ENCODE peak calls at places on chromosomes 11 and 22, in seven cellular contexts. Y is neuronal stem cell, R is mammary epithelial cell, L is fibroblast of lung, G is MM.1S, K is mesenchymal stem cell, U is PC-3. A is an unnamed sample.

GRCh38 chr22:25008666-25009065 is 56.1 kb downstream of the KIAA1671 start:
- DNase-seq in Y (no peak), R (peak), L (no peak), G (no peak), K (peak), U (peak), A (no peak)

GRCh38 chr11:6248248-6248647 is 9.4 kb downstream of the CNGA4 start:
- DNase-seq in Y (no peak), R (no peak), L (peak), G (no peak), K (peak), U (no peak), A (peak)

GRCh38 chr11:128840137-128840536 is 27.0 kb downstream of the KCNJ1 start:
- DNase-seq in Y (no peak), R (no peak), L (no peak), G (no peak), K (no peak), U (no peak), A (no peak)

GRCh38 chr11:5460983-5461621 is 12.0 kb downstream of the OR51I2 start:
- DNase-seq in Y (no peak), R (no peak), L (no peak), G (no peak), K (no peak), U (no peak), A (no peak)

GRCh38 chr11:70482529-70482917 is 84.2 kb downstream of the CTTN start:
- DNase-seq in Y (no peak), R (no peak), L (peak), G (no peak), K (no peak), U (no peak), A (no peak)

GRCh38 chr11:70711911-70712185 is 313.5 kb downstream of the CTTN start:
- DNase-seq in Y (no peak), R (no peak), L (no peak), G (no peak), K (no peak), U (no peak), A (no peak)

GRCh38 chr11:75293903-75294302 is 53.3 kb downstream of the TPBGL start:
- DNase-seq in Y (no peak), R (no peak), L (no peak), G (no peak), K (no peak), U (no peak), A (no peak)

GRCh38 chr22:41361716-41362310 is 19.9 kb upstream of the TEF start:
- DNase-seq in Y (no peak), R (peak), L (peak), G (no peak), K (no peak), U (no peak), A (peak)

GRCh38 chr11:104830080-104830479 is 68.2 kb downstream of the CASP12 start:
- DNase-seq in Y (no peak), R (peak), L (peak), G (no peak), K (peak), U (peak), A (peak)

GRCh38 chr11:115903179-115903578 is 399.0 kb upstream of the CADM1 start:
- DNase-seq in Y (no peak), R (no peak), L (peak), G (no peak), K (no peak), U (no peak), A (no peak)

GRCh38 chr22:44881624-44882023 is 128.2 kb downstream of the PHF21B start:
- DNase-seq in Y (no peak), R (no peak), L (no peak), G (no peak), K (no peak), U (peak), A (no peak)

GRCh38 chr11:65492637-65493366 is 6.0 kb upstream of the MALAT1 start:
- DNase-seq in Y (no peak), R (peak), L (peak), G (no peak), K (peak), U (no peak), A (peak)

GRCh38 chr22:41127447-41127846 is 35.1 kb downstream of the EP300 start:
- DNase-seq in Y (no peak), R (no peak), L (no peak), G (no peak), K (no peak), U (no peak), A (no peak)

GRCh38 chr22:39725351-39726035 is 154.9 kb downstream of the CACNA1I start:
- DNase-seq in Y (no peak), R (no peak), L (no peak), G (no peak), K (no peak), U (no peak), A (no peak)

GRCh38 chr11:43123443-43123842 is 188.4 kb upstream of the API5 start:
- DNase-seq in Y (no peak), R (no peak), L (no peak), G (no peak), K (no peak), U (no peak), A (no peak)

GRCh38 chr11:122769126-122769780 is 69.0 kb upstream of the CRTAM start:
- DNase-seq in Y (no peak), R (no peak), L (peak), G (no peak), K (no peak), U (no peak), A (peak)

GRCh38 chr11:128193633-128194032 is 393.7 kb downstream of the ETS1 start:
- DNase-seq in Y (no peak), R (no peak), L (no peak), G (no peak), K (no peak), U (no peak), A (no peak)

GRCh38 chr22:23178512-23179254 is 1.6 kb upstream of the BCR start:
- DNase-seq in Y (no peak), R (peak), L (peak), G (peak), K (peak), U (peak), A (peak)
- H2AFZ ChIP-seq in Y (no peak), R (no peak), L (no peak), G (no peak), K (no peak), U (no peak), A (peak)

GRCh38 chr11:10666556-10666955 is 27.0 kb downstream of the IRAG1 start:
- DNase-seq in Y (no peak), R (peak), L (peak), G (no peak), K (peak), U (peak), A (peak)

GRCh38 chr11:10666976-10667892 is 26.3 kb downstream of the IRAG1 start:
- DNase-seq in Y (no peak), R (no peak), L (peak), G (no peak), K (peak), U (peak), A (peak)

GRCh38 chr11:10669258-10670033 is 24.1 kb downstream of the IRAG1 start:
- DNase-seq in Y (no peak), R (no peak), L (peak), G (peak), K (peak), U (peak), A (peak)

GRCh38 chr11:10673476-10674062 is 20.0 kb downstream of the IRAG1 start:
- DNase-seq in Y (no peak), R (no peak), L (no peak), G (no peak), K (peak), U (no peak), A (no peak)

GRCh38 chr11:10670099-10670498 is 23.5 kb downstream of the IRAG1 start:
- DNase-seq in Y (no peak), R (no peak), L (no peak), G (no peak), K (no peak), U (no peak), A (no peak)
- H3K9ac ChIP-seq in Y (no peak), R (no peak), L (no peak), G (no peak), K (peak), U (no peak), A (peak)

DNA sequence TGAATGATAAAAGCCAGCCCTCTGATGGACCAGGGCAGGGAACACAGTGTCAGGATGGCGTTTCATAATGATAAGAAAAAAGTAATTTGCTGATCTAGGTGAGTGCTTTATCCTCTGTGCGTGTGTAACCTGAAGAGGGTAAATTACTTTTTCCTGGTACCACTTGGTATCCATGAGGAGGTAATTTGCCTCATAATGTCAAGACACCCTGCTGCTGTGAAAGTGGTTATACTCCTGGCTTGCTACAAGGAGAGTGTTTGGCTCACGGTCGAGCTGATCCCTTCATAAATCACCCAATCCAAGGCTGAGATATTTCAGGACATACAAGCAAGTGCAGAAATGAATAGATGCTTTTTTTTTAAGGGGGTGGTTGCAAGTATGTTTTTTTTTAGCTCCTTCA is 207.2 kb upstream of the PGR start:
- DNase-seq in Y (no peak), R (no peak), L (no peak), G (no peak), K (no peak), U (no peak), A (no peak)
- H2AFZ ChIP-seq in Y (no peak), R (no peak), L (no peak), G (no peak), K (no peak), U (no peak), A (no peak)

DNA sequence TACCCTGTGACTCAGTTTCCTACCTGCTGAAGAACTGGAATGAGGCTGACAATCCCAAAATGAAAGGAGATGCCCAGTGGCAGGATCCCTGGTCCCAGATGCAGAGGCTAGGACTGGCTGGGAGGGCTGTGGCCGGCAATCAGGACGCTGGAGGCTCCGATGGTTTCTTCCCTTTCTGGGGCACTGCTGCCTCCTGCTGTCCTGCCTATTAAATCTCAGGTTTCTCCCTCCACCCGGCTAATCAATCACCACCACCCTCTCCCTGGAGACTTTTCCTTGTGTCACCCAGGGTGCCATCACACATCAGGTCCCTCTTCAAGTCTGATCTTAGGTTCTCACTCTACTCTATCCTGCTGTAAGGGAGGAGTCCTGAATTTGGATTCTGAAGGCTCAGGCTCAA is 82.6 kb downstream of the RCN1 start:
- DNase-seq in Y (peak), R (peak), L (peak), G (peak), K (peak), U (peak), A (peak)
- H3K9ac ChIP-seq in Y (no peak), R (no peak), L (no peak), G (no peak), K (peak), U (no peak), A (peak)

DNA sequence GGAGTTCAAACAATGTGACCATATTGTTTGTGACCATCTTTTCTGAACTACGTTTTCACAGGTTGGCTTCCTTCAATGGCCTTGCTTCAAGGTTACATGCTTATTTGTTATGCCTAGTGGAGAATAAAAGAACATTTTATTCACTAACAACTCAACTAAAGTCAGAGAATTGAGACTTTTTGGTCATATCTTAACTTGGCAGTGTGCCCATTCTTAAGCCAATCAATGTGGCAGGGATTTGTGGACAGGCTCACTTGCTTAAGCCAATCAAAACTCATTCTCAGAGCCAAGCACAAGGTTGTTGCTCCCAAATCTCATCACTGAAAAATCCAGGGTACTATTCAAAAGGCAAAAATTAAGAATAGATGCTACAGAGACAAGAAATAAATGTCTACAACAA is 455.8 kb upstream of the FAT3 start:
- DNase-seq in Y (no peak), R (no peak), L (no peak), G (no peak), K (no peak), U (no peak), A (no peak)
- H2AFZ ChIP-seq in Y (no peak), R (no peak), L (no peak), G (no peak), K (no peak), U (no peak), A (no peak)

GRCh38 chr11:118634435-118635236 is 27.2 kb downstream of the PHLDB1 start:
- DNase-seq in Y (no peak), R (peak), L (peak), G (peak), K (peak), U (peak), A (peak)
- H3K9ac ChIP-seq in Y (peak), R (peak), L (peak), G (no peak), K (peak), U (no peak), A (peak)

GRCh38 chr11:131932584-131933360 is 562.4 kb downstream of the NTM start:
- DNase-seq in Y (no peak), R (no peak), L (no peak), G (no peak), K (no peak), U (no peak), A (no peak)
- H2AFZ ChIP-seq in Y (no peak), R (no peak), L (no peak), G (no peak), K (no peak), U (no peak), A (no peak)

A was measured in GM23248.